ENCODE peak calls at places on chromosome 1, in nine cellular contexts. One of them, this sample, is unnamed.

GRCh38 chr1:217965156-217965786 is 319.8 kb upstream of the RRP15 start:
- DNase-seq in mucosa of descending colon: no peak
- DNase-seq in stimulated activated CD4-positive, alpha-beta T cell treated with anti-CD3 and anti-CD28 coated beads, Interleukin-4, amount 100 ng/mL, for 1 hour: no peak
- DNase-seq in HT1080: no peak
- DNase-seq in T-helper 1 cell: no peak
- DNase-seq in AG09309: no peak
- DNase-seq in left ventricle myocardium superior: no peak
- DNase-seq in AG08395: no peak
- DNase-seq in ureter: no peak
- DNase-seq in this sample: no peak

GRCh38 chr1:98677288-98677687 is 15.8 kb downstream of the SNX7 start:
- DNase-seq in AG09309: peak
- DNase-seq in T-helper 1 cell: no peak
- DNase-seq in stimulated activated CD4-positive, alpha-beta T cell treated with anti-CD3 and anti-CD28 coated beads, Interleukin-4, amount 100 ng/mL, for 1 hour: no peak
- DNase-seq in AG08395: peak
- DNase-seq in HT1080: peak
- DNase-seq in mucosa of descending colon: no peak
- DNase-seq in ureter: no peak
- DNase-seq in left ventricle myocardium superior: no peak
- DNase-seq in this sample: no peak

GRCh38 chr1:230677200-230677599 is 34.9 kb downstream of the COG2 start:
- DNase-seq in stimulated activated CD4-positive, alpha-beta T cell treated with anti-CD3 and anti-CD28 coated beads, Interleukin-4, amount 100 ng/mL, for 1 hour: no peak
- DNase-seq in HT1080: no peak
- DNase-seq in left ventricle myocardium superior: no peak
- DNase-seq in mucosa of descending colon: no peak
- DNase-seq in AG08395: no peak
- DNase-seq in AG09309: no peak
- DNase-seq in ureter: no peak
- DNase-seq in T-helper 1 cell: no peak
- DNase-seq in this sample: no peak

GRCh38 chr1:110308247-110308646 is 30.9 kb upstream of the RBM15 start:
- DNase-seq in AG08395: peak
- DNase-seq in mucosa of descending colon: no peak
- DNase-seq in stimulated activated CD4-positive, alpha-beta T cell treated with anti-CD3 and anti-CD28 coated beads, Interleukin-4, amount 100 ng/mL, for 1 hour: no peak
- DNase-seq in AG09309: peak
- DNase-seq in left ventricle myocardium superior: no peak
- DNase-seq in HT1080: no peak
- DNase-seq in ureter: no peak
- DNase-seq in T-helper 1 cell: no peak
- DNase-seq in this sample: peak

GRCh38 chr1:166166701-166167394 is at the start of gene FAM78B:
- DNase-seq in AG09309: no peak
- DNase-seq in HT1080: peak
- DNase-seq in left ventricle myocardium superior: peak
- DNase-seq in mucosa of descending colon: peak
- DNase-seq in AG08395: peak
- DNase-seq in ureter: peak
- DNase-seq in stimulated activated CD4-positive, alpha-beta T cell treated with anti-CD3 and anti-CD28 coated beads, Interleukin-4, amount 100 ng/mL, for 1 hour: peak
- DNase-seq in T-helper 1 cell: peak
- DNase-seq in this sample: no peak

GRCh38 chr1:19872190-19872589 is 10.0 kb upstream of the OTUD3 start:
- DNase-seq in AG09309: no peak
- DNase-seq in stimulated activated CD4-positive, alpha-beta T cell treated with anti-CD3 and anti-CD28 coated beads, Interleukin-4, amount 100 ng/mL, for 1 hour: no peak
- DNase-seq in mucosa of descending colon: peak
- DNase-seq in HT1080: peak
- DNase-seq in T-helper 1 cell: no peak
- DNase-seq in AG08395: no peak
- DNase-seq in ureter: peak
- DNase-seq in left ventricle myocardium superior: no peak
- DNase-seq in this sample: no peak

GRCh38 chr1:226444901-226445300 is 37.0 kb upstream of the PARP1 start:
- DNase-seq in ureter: no peak
- DNase-seq in left ventricle myocardium superior: no peak
- DNase-seq in AG08395: no peak
- DNase-seq in HT1080: no peak
- DNase-seq in stimulated activated CD4-positive, alpha-beta T cell treated with anti-CD3 and anti-CD28 coated beads, Interleukin-4, amount 100 ng/mL, for 1 hour: peak
- DNase-seq in mucosa of descending colon: peak
- DNase-seq in T-helper 1 cell: peak
- DNase-seq in AG09309: no peak
- DNase-seq in this sample: no peak

GRCh38 chr1:65083263-65083896 is 64.6 kb upstream of the AK4 start:
- DNase-seq in AG08395: no peak
- DNase-seq in ureter: no peak
- DNase-seq in mucosa of descending colon: no peak
- DNase-seq in AG09309: no peak
- DNase-seq in HT1080: no peak
- DNase-seq in stimulated activated CD4-positive, alpha-beta T cell treated with anti-CD3 and anti-CD28 coated beads, Interleukin-4, amount 100 ng/mL, for 1 hour: no peak
- DNase-seq in left ventricle myocardium superior: no peak
- DNase-seq in T-helper 1 cell: no peak
- DNase-seq in this sample: no peak

GRCh38 chr1:77540501-77541161 is 141.8 kb downstream of the ZZZ3 start:
- DNase-seq in ureter: no peak
- DNase-seq in mucosa of descending colon: no peak
- DNase-seq in HT1080: peak
- DNase-seq in stimulated activated CD4-positive, alpha-beta T cell treated with anti-CD3 and anti-CD28 coated beads, Interleukin-4, amount 100 ng/mL, for 1 hour: no peak
- DNase-seq in T-helper 1 cell: no peak
- DNase-seq in left ventricle myocardium superior: no peak
- DNase-seq in AG08395: peak
- DNase-seq in AG09309: peak
- DNase-seq in this sample: peak

GRCh38 chr1:21758614-21759013 is 24.3 kb downstream of the USP48 start:
- DNase-seq in T-helper 1 cell: no peak
- DNase-seq in left ventricle myocardium superior: no peak
- DNase-seq in AG08395: no peak
- DNase-seq in ureter: no peak
- DNase-seq in stimulated activated CD4-positive, alpha-beta T cell treated with anti-CD3 and anti-CD28 coated beads, Interleukin-4, amount 100 ng/mL, for 1 hour: no peak
- DNase-seq in mucosa of descending colon: no peak
- DNase-seq in HT1080: no peak
- DNase-seq in AG09309: no peak
- DNase-seq in this sample: no peak

GRCh38 chr1:220741825-220742224 is 6.3 kb upstream of the MTARC2 start:
- DNase-seq in stimulated activated CD4-positive, alpha-beta T cell treated with anti-CD3 and anti-CD28 coated beads, Interleukin-4, amount 100 ng/mL, for 1 hour: no peak
- DNase-seq in HT1080: no peak
- DNase-seq in mucosa of descending colon: no peak
- DNase-seq in AG08395: no peak
- DNase-seq in AG09309: no peak
- DNase-seq in left ventricle myocardium superior: no peak
- DNase-seq in ureter: no peak
- DNase-seq in T-helper 1 cell: no peak
- DNase-seq in this sample: no peak

GRCh38 chr1:44616284-44616990 is 57.8 kb downstream of the TMEM53 start:
- DNase-seq in stimulated activated CD4-positive, alpha-beta T cell treated with anti-CD3 and anti-CD28 coated beads, Interleukin-4, amount 100 ng/mL, for 1 hour: no peak
- DNase-seq in T-helper 1 cell: no peak
- DNase-seq in AG08395: peak
- DNase-seq in mucosa of descending colon: no peak
- DNase-seq in HT1080: no peak
- DNase-seq in AG09309: no peak
- DNase-seq in ureter: no peak
- DNase-seq in left ventricle myocardium superior: no peak
- DNase-seq in this sample: no peak

GRCh38 chr1:118563969-118564951 is 379.2 kb upstream of the SPAG17 start:
- DNase-seq in AG08395: peak
- DNase-seq in mucosa of descending colon: no peak
- DNase-seq in T-helper 1 cell: no peak
- DNase-seq in ureter: no peak
- DNase-seq in HT1080: no peak
- DNase-seq in stimulated activated CD4-positive, alpha-beta T cell treated with anti-CD3 and anti-CD28 coated beads, Interleukin-4, amount 100 ng/mL, for 1 hour: no peak
- DNase-seq in AG09309: no peak
- DNase-seq in left ventricle myocardium superior: no peak
- DNase-seq in this sample: no peak

GRCh38 chr1:192399161-192399560 is 82.4 kb downstream of the RGS21 start:
- DNase-seq in AG09309: no peak
- DNase-seq in AG08395: no peak
- DNase-seq in mucosa of descending colon: peak
- DNase-seq in T-helper 1 cell: no peak
- DNase-seq in left ventricle myocardium superior: no peak
- DNase-seq in ureter: no peak
- DNase-seq in stimulated activated CD4-positive, alpha-beta T cell treated with anti-CD3 and anti-CD28 coated beads, Interleukin-4, amount 100 ng/mL, for 1 hour: no peak
- DNase-seq in HT1080: no peak
- DNase-seq in this sample: no peak